ENCODE peak calls at places on chromosome 11, in four cellular contexts. Z is K562, N is GM12878, S is HepG2. Y is an unnamed sample.

GRCh38 chr11:112751763-112752162 is 209.5 kb upstream of the NCAM1 start:
- DNase-seq in Z (no peak), N (no peak), S (no peak), Y (no peak)

GRCh38 chr11:122123258-122123929 is 7.4 kb upstream of the BLID start:
- DNase-seq in N (no peak), Z (no peak), S (no peak), Y (no peak)

GRCh38 chr11:2566223-2567025 is 121.6 kb downstream of the KCNQ1 start:
- DNase-seq in S (no peak), Z (no peak), N (no peak), Y (no peak)

GRCh38 chr11:122797651-122798050 is 40.6 kb upstream of the CRTAM start:
- DNase-seq in N (no peak), Z (no peak), S (no peak), Y (no peak)

GRCh38 chr11:58524232-58525036 is 16.5 kb upstream of the OR5B21 start:
- DNase-seq in N (peak), S (peak), Z (peak), Y (peak)

GRCh38 chr11:14529933-14530332 is 9.7 kb upstream of the PSMA1 start:
- DNase-seq in N (no peak), Z (no peak), S (peak), Y (no peak)

GRCh38 chr11:90818196-90818735 is 595.4 kb upstream of the CHORDC1 start:
- DNase-seq in Z (no peak), N (no peak), S (no peak), Y (no peak)

GRCh38 chr11:72641900-72642814 is 32.1 kb downstream of the PDE2A start:
- DNase-seq in S (no peak), N (no peak), Z (peak), Y (peak)

GRCh38 chr11:123457187-123457770 is 27.2 kb downstream of the GRAMD1B start:
- DNase-seq in S (no peak), N (no peak), Z (no peak), Y (no peak)

GRCh38 chr11:14380947-14381555 is 22.1 kb upstream of the RRAS2 start:
- DNase-seq in S (peak), Z (no peak), N (no peak), Y (peak)

GRCh38 chr11:63015521-63016215 is at the start of gene SLC22A8:
- DNase-seq in Z (no peak), N (no peak), S (peak), Y (no peak)

GRCh38 chr11:14907411-14908213 is 15.6 kb upstream of the CYP2R1 start:
- DNase-seq in Z (peak), N (no peak), S (peak), Y (peak)

GRCh38 chr11:45102810-45103621 is 43.4 kb upstream of the PRDM11 start:
- DNase-seq in Z (peak), S (peak), N (peak), Y (peak)

GRCh38 chr11:48088682-48089050 is 108.3 kb downstream of the PTPRJ start:
- DNase-seq in S (no peak), N (no peak), Z (no peak), Y (no peak)

GRCh38 chr11:97990162-97990920 is 1030.4 kb upstream of the CNTN5 start:
- DNase-seq in Z (no peak), N (no peak), S (no peak), Y (no peak)

GRCh38 chr11:44443836-44444769 is 121.4 kb upstream of the CD82 start:
- DNase-seq in N (no peak), S (no peak), Z (no peak), Y (no peak)

GRCh38 chr11:131246589-131247164 is 123.7 kb upstream of the NTM start:
- DNase-seq in S (peak), Z (peak), N (no peak), Y (peak)

GRCh38 chr11:91396243-91397133 is 828.1 kb upstream of the FAT3 start:
- DNase-seq in Z (no peak), S (peak), N (no peak), Y (no peak)

GRCh38 chr11:35974878-35975578 is 31.2 kb downstream of the LDLRAD3 start:
- DNase-seq in N (no peak), Z (no peak), S (no peak), Y (no peak)

GRCh38 chr11:47376183-47376542 is 2.2 kb downstream of the SPI1 start:
- DNase-seq in S (no peak), Z (no peak), N (no peak), Y (no peak)

GRCh38 chr11:26062665-26063064 is 269.3 kb upstream of the ANO3 start:
- DNase-seq in S (no peak), Z (no peak), N (no peak), Y (no peak)

GRCh38 chr11:80779907-80780615 is 1339.2 kb upstream of the TENM4 start:
- DNase-seq in Z (no peak), N (no peak), S (no peak), Y (no peak)

GRCh38 chr11:69044111-69045013 is 4.4 kb upstream of the TPCN2 start:
- DNase-seq in S (peak), N (no peak), Z (no peak), Y (peak)

GRCh38 chr11:73236205-73236765 is 18.2 kb downstream of the P2RY2 start:
- DNase-seq in N (no peak), Z (no peak), S (no peak), Y (no peak)

GRCh38 chr11:69301491-69302401 is 7.8 kb downstream of the MYEOV start:
- DNase-seq in N (no peak), S (peak), Z (peak), Y (no peak)

GRCh38 chr11:108985611-108986279 is 320.9 kb downstream of the DDX10 start:
- DNase-seq in Z (no peak), N (no peak), S (no peak), Y (no peak)

GRCh38 chr11:111540114-111540920 is at the start of gene LAYN:
- DNase-seq in S (no peak), N (no peak), Z (no peak), Y (peak)

GRCh38 chr11:129749141-129749540 is 66.5 kb upstream of the TMEM45B start:
- DNase-seq in Z (no peak), N (no peak), S (no peak), Y (no peak)

GRCh38 chr11:69484427-69485259 is 3.2 kb downstream of the LINC01488 start:
- DNase-seq in Z (no peak), S (peak), N (no peak), Y (no peak)

GRCh38 chr11:118537409-118537980 is 6.5 kb downstream of the TMEM25 start:
- DNase-seq in S (no peak), N (no peak), Z (no peak), Y (no peak)

GRCh38 chr11:88016392-88017020 is 158.7 kb downstream of the RAB38 start:
- DNase-seq in S (peak), Z (peak), N (peak), Y (peak)

GRCh38 chr11:2202071-2202899 is 30.7 kb upstream of the TH start:
- DNase-seq in S (no peak), Z (no peak), N (no peak), Y (no peak)

GRCh38 chr11:46149342-46149741 is 28.1 kb upstream of the PHF21A start:
- DNase-seq in Z (no peak), N (no peak), S (no peak), Y (no peak)

GRCh38 chr11:76225122-76225584 is 18.9 kb upstream of the WNT11 start:
- DNase-seq in N (no peak), Z (no peak), S (no peak), Y (no peak)

GRCh38 chr11:83011333-83012167 is 60.1 kb downstream of the RAB30 start:
- DNase-seq in S (no peak), N (no peak), Z (no peak), Y (no peak)
- TF ChIP-seq FOXK2 in S (no peak), N (no peak), Z (no peak), Y (no peak)

GRCh38 chr11:27995082-27995481 is 112.9 kb downstream of the KIF18A start:
- DNase-seq in N (no peak), Z (no peak), S (no peak), Y (no peak)

GRCh38 chr11:27997344-27997743 is 110.6 kb downstream of the KIF18A start:
- DNase-seq in N (no peak), S (no peak), Z (no peak), Y (no peak)

DNA sequence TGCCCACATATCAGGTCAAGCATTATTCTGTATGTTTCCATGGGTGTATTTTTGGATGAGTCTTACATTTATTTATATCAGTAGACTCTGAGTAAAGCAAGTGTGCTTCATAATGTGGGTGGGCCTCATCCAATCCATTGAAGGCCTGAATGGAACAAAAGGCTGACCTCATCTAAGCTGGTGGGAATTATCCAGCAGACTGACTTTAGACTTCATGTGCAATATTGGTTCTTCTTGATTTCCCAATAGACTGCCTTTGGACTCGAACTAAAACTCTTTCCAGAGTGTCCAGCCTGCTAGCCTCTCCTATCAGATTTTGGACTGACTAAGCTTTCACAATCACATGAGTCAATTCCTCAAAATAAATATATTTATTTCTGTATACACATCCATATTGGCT is 116.2 kb downstream of the KIF18A start:
- DNase-seq in Z (no peak), S (peak), N (no peak), Y (no peak)
- TF ChIP-seq FOXK2 in Z (no peak), S (no peak), N (no peak), Y (no peak)

DNA sequence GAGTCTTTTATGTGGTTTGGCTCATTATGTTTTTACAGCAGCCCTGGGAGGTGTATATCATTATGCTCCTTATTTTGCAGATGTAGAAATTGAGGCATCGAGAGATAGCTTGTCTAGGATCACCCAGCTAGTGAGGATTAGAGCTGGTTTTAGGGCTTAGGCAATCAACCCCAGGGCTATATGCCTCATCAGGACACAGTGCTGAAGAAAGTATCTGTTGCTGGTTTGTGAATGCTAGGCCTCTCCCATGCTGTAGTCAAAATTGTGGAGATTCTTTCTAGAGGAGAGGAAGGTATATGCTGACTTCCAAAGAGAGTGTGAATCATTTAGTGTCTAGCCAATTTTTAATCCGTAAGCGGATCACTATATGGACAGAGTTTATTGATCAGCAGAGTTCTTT is 204.5 kb downstream of the HIPK3 start:
- DNase-seq in Z (no peak), N (no peak), S (no peak), Y (no peak)
- TF ChIP-seq FOXK2 in Z (no peak), N (no peak), S (no peak), Y (no peak)

GRCh38 chr11:380996-381395 is 11.7 kb downstream of the B4GALNT4 start:
- DNase-seq in N (no peak), S (no peak), Z (no peak), Y (no peak)

GRCh38 chr11:380491-380890 is 11.2 kb downstream of the B4GALNT4 start:
- DNase-seq in N (no peak), S (no peak), Z (no peak), Y (no peak)

GRCh38 chr11:377883-378500 is 8.7 kb downstream of the B4GALNT4 start:
- DNase-seq in S (no peak), N (no peak), Z (no peak), Y (no peak)

GRCh38 chr11:380095-380480 is 10.8 kb downstream of the B4GALNT4 start:
- DNase-seq in Z (no peak), S (no peak), N (no peak), Y (no peak)

GRCh38 chr11:379205-380094 is 10.2 kb downstream of the B4GALNT4 start:
- DNase-seq in Z (no peak), S (no peak), N (no peak), Y (no peak)
- TF ChIP-seq FOXK2 in Z (no peak), S (no peak), N (no peak), Y (no peak)

GRCh38 chr11:64765291-64765803 is 5.6 kb upstream of the PYGM start:
- DNase-seq in Z (no peak), S (no peak), N (no peak), Y (no peak)
- TF ChIP-seq FOXK2 in Z (no peak), S (no peak), N (no peak), Y (no peak)

DNA sequence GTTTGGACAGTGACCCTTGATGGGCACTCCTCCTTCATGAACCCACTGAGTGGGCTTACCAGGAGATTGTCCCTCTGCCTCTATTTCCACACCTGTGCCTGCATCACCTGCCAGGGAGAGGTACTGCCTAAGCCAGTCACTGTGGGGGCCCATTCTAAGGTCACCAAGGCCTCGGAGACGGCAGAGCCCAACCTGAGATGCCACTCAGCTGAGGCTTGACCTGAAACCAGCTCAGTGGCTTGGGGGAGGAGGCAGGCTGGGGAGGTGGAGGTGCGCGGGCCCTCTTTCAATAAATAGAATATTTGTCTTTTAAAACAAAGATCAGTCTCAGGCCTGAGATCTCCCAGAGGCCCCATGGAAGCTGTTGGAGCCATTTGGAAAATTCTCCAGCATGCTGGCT is 84.5 kb downstream of the DHCR7 start:
- DNase-seq in Z (no peak), N (no peak), S (no peak), Y (no peak)
- TF ChIP-seq FOXK2 in Z (no peak), N (no peak), S (no peak), Y (no peak)